ENCODE peak calls at places on chromosomes 4 and X, in ten cellular contexts. F is C1 segment of cervical spinal cord; T is activated CD8-positive, alpha-beta T cell treated with anti-CD3 and anti-CD28 coated beads, Interleukin-2, amount 10 ng/mL, durations not matched to agents 7 days and 5 days; A is NCI-H526; Y is AML-193; Q is NCI-H69; W is Kasumi-1; D is MG63; I is ELR; O is nephron progenitor cell. E is an unnamed sample.
A peak's percentile ranks its signal among the peaks of the same experiment; 100 is the strongest.

GRCh38 chr4:85603437-85604336 is 128.7 kb downstream of the ARHGAP24 start:
- DNase-seq in F (no peak), T (no peak), A (no peak), Y (no peak), Q (peak; percentile 18), W (no peak), D (no peak), I (peak; percentile 7), O (no peak), E (no peak)

GRCh38 chr4:148056879-148057278 is 325.0 kb downstream of the ARHGAP10 start:
- DNase-seq in F (peak; percentile 30), T (peak; percentile 87), A (peak; percentile 20), Y (peak; percentile 97), Q (peak; percentile 87), W (peak; percentile 97), D (peak; percentile 58), I (peak; percentile 76), O (no peak), E (peak; percentile 63)

GRCh38 chr4:94758141-94758699 is 465 bp downstream of the BMPR1B start:
- DNase-seq in F (peak; percentile 19), T (no peak), A (peak; percentile 51), Y (no peak), Q (peak; percentile 67), W (no peak), D (peak; percentile 19), I (no peak), O (peak; percentile 71), E (peak; percentile 2)

GRCh38 chrX:63475200-63475599 is 124.1 kb upstream of the SPIN4 start:
- DNase-seq in F (no peak), T (no peak), A (no peak), Y (no peak), Q (no peak), W (no peak), D (no peak), I (no peak), O (no peak), E (no peak)

GRCh38 chrX:64394059-64394873 is 986 bp downstream of the MTMR8 start:
- DNase-seq in F (no peak), T (no peak), A (no peak), Y (no peak), Q (no peak), W (no peak), D (no peak), I (no peak), O (no peak), E (no peak)

GRCh38 chr4:97500423-97500822 is 642.9 kb downstream of the STPG2 start:
- DNase-seq in F (no peak), T (no peak), A (no peak), Y (no peak), Q (no peak), W (peak; percentile 29), D (no peak), I (no peak), O (no peak), E (no peak)

GRCh38 chrX:70117738-70118137 is 15.5 kb upstream of the IGBP1 start:
- DNase-seq in F (no peak), T (no peak), A (no peak), Y (no peak), Q (no peak), W (no peak), D (no peak), I (no peak), O (no peak), E (no peak)

GRCh38 chr4:11743236-11743635 is 314.5 kb upstream of the HS3ST1 start:
- DNase-seq in F (no peak), T (no peak), A (peak; percentile 14), Y (no peak), Q (peak; percentile 13), W (no peak), D (no peak), I (no peak), O (no peak), E (no peak)

GRCh38 chr4:101279377-101279871 is 67.9 kb downstream of the PPP3CA start:
- DNase-seq in F (no peak), T (peak; percentile 23), A (no peak), Y (no peak), Q (peak; percentile 53), W (peak; percentile 82), D (peak; percentile 66), I (peak; percentile 77), O (no peak), E (no peak)

GRCh38 chr4:114945616-114946015 is 167.8 kb downstream of the NDST4 start:
- DNase-seq in F (no peak), T (no peak), A (no peak), Y (no peak), Q (no peak), W (no peak), D (no peak), I (no peak), O (no peak), E (no peak)

GRCh38 chr4:70601422-70602039 is 9.5 kb downstream of the AMBN start:
- DNase-seq in F (peak; percentile 19), T (peak; percentile 81), A (peak; percentile 77), Y (peak; percentile 51), Q (peak; percentile 43), W (peak; percentile 83), D (peak; percentile 19), I (peak; percentile 73), O (peak; percentile 67), E (no peak)

GRCh38 chr4:53633608-53634007 is 42.3 kb upstream of the LNX1 start:
- DNase-seq in F (no peak), T (no peak), A (no peak), Y (peak; percentile 4), Q (no peak), W (peak; percentile 92), D (no peak), I (no peak), O (no peak), E (no peak)

GRCh38 chrX:65871671-65872311 is 168.1 kb downstream of the VSIG4 start:
- DNase-seq in F (no peak), T (peak; percentile 23), A (peak; percentile 8), Y (no peak), Q (no peak), W (no peak), D (peak; percentile 2), I (peak; percentile 18), O (no peak), E (no peak)

GRCh38 chr4:73019462-73020047 is 50.0 kb downstream of the COX18 start:
- DNase-seq in F (no peak), T (peak; percentile 21), A (peak; percentile 51), Y (peak; percentile 10), Q (peak; percentile 33), W (peak; percentile 59), D (no peak), I (peak; percentile 66), O (peak; percentile 24), E (no peak)

GRCh38 chrX:103734125-103734760 is 23.5 kb downstream of the TMEM31 start:
- DNase-seq in F (no peak), T (no peak), A (no peak), Y (no peak), Q (peak; percentile 75), W (no peak), D (no peak), I (no peak), O (no peak), E (no peak)

GRCh38 chr4:53477038-53477565 is 99.7 kb downstream of the FIP1L1 start:
- DNase-seq in F (no peak), T (no peak), A (no peak), Y (no peak), Q (no peak), W (no peak), D (no peak), I (no peak), O (no peak), E (no peak)

GRCh38 chrX:11382935-11383334 is 89.7 kb downstream of the AMELX start:
- DNase-seq in F (no peak), T (no peak), A (no peak), Y (no peak), Q (no peak), W (no peak), D (no peak), I (no peak), O (no peak), E (no peak)

GRCh38 chr4:139962130-139962684 is 191.8 kb downstream of the MAML3 start:
- DNase-seq in F (no peak), T (no peak), A (no peak), Y (no peak), Q (peak; percentile 89), W (no peak), D (no peak), I (no peak), O (no peak), E (no peak)

GRCh38 chrX:7852166-7852565 is 9.2 kb downstream of the VCX start:
- DNase-seq in F (no peak), T (no peak), A (peak; percentile 2), Y (no peak), Q (peak; percentile 1), W (no peak), D (no peak), I (no peak), O (no peak), E (no peak)

GRCh38 chrX:31487946-31488345 is 416.1 kb upstream of the FTHL17 start:
- DNase-seq in F (no peak), T (no peak), A (no peak), Y (no peak), Q (no peak), W (no peak), D (no peak), I (no peak), O (no peak), E (no peak)

GRCh38 chrX:110966839-110967238 is 129.2 kb upstream of the PAK3 start:
- DNase-seq in F (no peak), T (no peak), A (no peak), Y (peak; percentile 49), Q (no peak), W (peak; percentile 24), D (no peak), I (peak; percentile 11), O (no peak), E (no peak)